ENCODE peak calls at places on chromosomes 1 and 21, in seven cellular contexts. L is NCI-H1694 treated with DMSO at 0.1 percent for 48 hours; C is nephron progenitor cell; P is SK-N-DZ; N is heart left ventricle; Z is stimulated activated CD4-positive, alpha-beta T cell treated with anti-CD3 and anti-CD28 coated beads, Interleukin-2, amount 100 ng/mL, for 48 hours; H is right cardiac atrium. Q is an unnamed sample.

GRCh38 chr1:248631354-248632041 is 3.4 kb downstream of the OR2T11 start:
- DNase-seq in Z (no peak), L (no peak), N (no peak), C (no peak), P (no peak), H (no peak), Q (no peak)

GRCh38 chr1:6574025-6574620 is 5.7 kb upstream of the ZBTB48 start:
- DNase-seq in C (no peak), P (no peak), Z (no peak), N (no peak), L (no peak), H (no peak), Q (no peak)

GRCh38 chr21:37531402-37532042 is 164.9 kb downstream of the DYRK1A start:
- DNase-seq in C (no peak), H (peak; percentile 61), N (peak; percentile 80), L (no peak), P (no peak), Z (no peak), Q (no peak)

GRCh38 chr1:35186239-35186638 is 6.7 kb downstream of the SFPQ start:
- DNase-seq in Z (no peak), C (no peak), P (no peak), N (no peak), H (no peak), L (no peak), Q (no peak)

GRCh38 chr21:41927727-41928409 is 25.9 kb downstream of the C2CD2 start:
- DNase-seq in P (no peak), Z (no peak), H (no peak), N (no peak), C (no peak), L (no peak), Q (no peak)

GRCh38 chr1:17200756-17201155 is 4.2 kb upstream of the PADI1 start:
- DNase-seq in P (no peak), Z (no peak), C (no peak), L (no peak), N (no peak), H (no peak), Q (no peak)

GRCh38 chr21:41901099-41901498 is 22.0 kb upstream of the PRDM15 start:
- DNase-seq in H (no peak), P (no peak), N (no peak), L (no peak), C (no peak), Z (peak; percentile 36), Q (no peak)

GRCh38 chr1:177227978-177228720 is 57.4 kb downstream of the BRINP2 start:
- DNase-seq in N (no peak), L (no peak), Z (no peak), P (no peak), C (peak; percentile 52), H (no peak), Q (no peak)

GRCh38 chr1:237677979-237678378 is 212.7 kb downstream of the ZP4 start:
- DNase-seq in H (no peak), P (peak; percentile 13), C (no peak), Z (no peak), N (no peak), L (no peak), Q (peak; percentile 21)